ENCODE peak calls at places on chromosomes 4 and X, in nine cellular contexts. Q is GM03348; J is anterior cingulate cortex; L is bronchial epithelial cell; B is tibial artery; N is activated naive CD4-positive, alpha-beta T cell treated with Interleukin-2 at 50 U/mL for 16 hours; S is colonic mucosa; O is activated CD4-positive, alpha-beta T cell treated with anti-CD3 and anti-CD28 coated beads for 48 hours; E is lung microvascular endothelial cell. R is an unnamed sample.

GRCh38 chr4:145196747-145197146 is 16.4 kb upstream of the OTUD4 start:
- DNase-seq in Q (no peak), J (no peak), L (no peak), B (no peak), N (no peak), S (no peak), O (no peak), E (no peak), R (no peak)

GRCh38 chr4:45568694-45569093 is 555.2 kb downstream of the GABRG1 start:
- DNase-seq in Q (no peak), J (no peak), L (no peak), B (no peak), N (no peak), S (no peak), O (no peak), E (no peak), R (no peak)

GRCh38 chr4:8215641-8216442 is 16.8 kb downstream of the SH3TC1 start:
- DNase-seq in Q (no peak), J (no peak), L (no peak), B (no peak), N (no peak), S (no peak), O (no peak), E (no peak), R (no peak)

GRCh38 chrX:45070116-45071007 is 130.3 kb downstream of the DIPK2B start:
- DNase-seq in Q (peak), J (no peak), L (peak), B (no peak), N (no peak), S (peak), O (no peak), E (peak), R (peak)

GRCh38 chrX:101410461-101410860 is 2.4 kb downstream of the HNRNPH2 start:
- DNase-seq in Q (no peak), J (no peak), L (peak), B (no peak), N (no peak), S (no peak), O (no peak), E (no peak), R (no peak)

GRCh38 chrX:19772759-19773623 is 114.4 kb downstream of the SH3KBP1 start:
- DNase-seq in Q (no peak), J (no peak), L (no peak), B (no peak), N (no peak), S (no peak), O (no peak), E (no peak), R (peak)

GRCh38 chr4:122625156-122625555 is 4.3 kb upstream of the IL21 start:
- DNase-seq in Q (peak), J (no peak), L (no peak), B (no peak), N (no peak), S (no peak), O (no peak), E (no peak), R (no peak)

GRCh38 chr4:23763559-23763958 is 126.3 kb downstream of the PPARGC1A start:
- DNase-seq in Q (no peak), J (no peak), L (no peak), B (no peak), N (no peak), S (peak), O (no peak), E (no peak), R (no peak)

GRCh38 chrX:13742397-13743176 is 8.0 kb downstream of the OFD1 start:
- DNase-seq in Q (no peak), J (no peak), L (peak), B (no peak), N (peak), S (no peak), O (peak), E (no peak), R (peak)

GRCh38 chr4:78596111-78596742 is 44.7 kb downstream of the ANXA3 start:
- DNase-seq in Q (no peak), J (no peak), L (no peak), B (no peak), N (no peak), S (peak), O (no peak), E (no peak), R (peak)

R was measured in kidney tubule cell.